ENCODE peak calls at places on chromosomes 4 and X, in seven cellular contexts. One of them, this sample, is unnamed. For H3K79me2, the result is how much of the 10 kb centered on the place peaks cover.

GRCh38 chr4:61004651-61005170 is 195.4 kb upstream of the ADGRL3 start:
- DNase-seq in GM12878: no peak
- DNase-seq in K562: no peak
- DNase-seq in PC-3: no peak
- DNase-seq in HepG2: no peak
- DNase-seq in neural progenitor cell: no peak
- DNase-seq in mammary epithelial cell: peak
- DNase-seq in this sample: no peak

GRCh38 chr4:88705805-88706518 is 8.3 kb upstream of the NAP1L5 start:
- DNase-seq in GM12878: no peak
- DNase-seq in K562: no peak
- DNase-seq in PC-3: peak
- DNase-seq in HepG2: no peak
- DNase-seq in neural progenitor cell: no peak
- DNase-seq in mammary epithelial cell: peak
- DNase-seq in this sample: no peak

GRCh38 chr4:25915359-25915716 is 1.3 kb downstream of the SMIM20 start:
- DNase-seq in GM12878: no peak
- DNase-seq in K562: peak
- DNase-seq in PC-3: no peak
- DNase-seq in HepG2: no peak
- DNase-seq in neural progenitor cell: no peak
- DNase-seq in mammary epithelial cell: no peak
- DNase-seq in this sample: no peak

GRCh38 chr4:25814323-25814722 is 48.5 kb downstream of the SEL1L3 start:
- DNase-seq in GM12878: no peak
- DNase-seq in K562: no peak
- DNase-seq in PC-3: peak
- DNase-seq in HepG2: no peak
- DNase-seq in neural progenitor cell: no peak
- DNase-seq in mammary epithelial cell: peak
- DNase-seq in this sample: no peak

GRCh38 chrX:108186811-108187210 is 95.2 kb downstream of the ATG4A start:
- DNase-seq in GM12878: no peak
- DNase-seq in K562: no peak
- DNase-seq in PC-3: peak
- DNase-seq in HepG2: peak
- DNase-seq in neural progenitor cell: no peak
- DNase-seq in mammary epithelial cell: peak
- DNase-seq in this sample: no peak

GRCh38 chrX:129433945-129434344 is 89.3 kb downstream of the SMARCA1 start:
- DNase-seq in GM12878: no peak
- DNase-seq in K562: no peak
- DNase-seq in PC-3: no peak
- DNase-seq in HepG2: no peak
- DNase-seq in neural progenitor cell: no peak
- DNase-seq in mammary epithelial cell: no peak
- DNase-seq in this sample: no peak

GRCh38 chrX:11944486-11944885 is 186.4 kb downstream of the MSL3 start:
- DNase-seq in GM12878: no peak
- DNase-seq in K562: peak
- DNase-seq in PC-3: peak
- DNase-seq in HepG2: no peak
- DNase-seq in neural progenitor cell: peak
- DNase-seq in mammary epithelial cell: peak
- DNase-seq in this sample: peak

GRCh38 chr4:150068300-150068699 is 9.9 kb upstream of the DCLK2 start:
- DNase-seq in GM12878: no peak
- DNase-seq in K562: no peak
- DNase-seq in PC-3: no peak
- DNase-seq in HepG2: no peak
- DNase-seq in neural progenitor cell: no peak
- DNase-seq in mammary epithelial cell: no peak
- DNase-seq in this sample: no peak

GRCh38 chr4:183659029-183659870 is at the start of the genes RWDD4 and TRAPPC11:
- DNase-seq in GM12878: peak
- DNase-seq in K562: peak
- DNase-seq in PC-3: peak
- DNase-seq in HepG2: peak
- DNase-seq in neural progenitor cell: peak
- DNase-seq in mammary epithelial cell: peak
- DNase-seq in this sample: peak

GRCh38 chrX:56564921-56565861 is 1.8 kb downstream of the UBQLN2 start:
- DNase-seq in GM12878: no peak
- DNase-seq in K562: no peak
- DNase-seq in PC-3: no peak
- DNase-seq in HepG2: peak
- DNase-seq in neural progenitor cell: peak
- DNase-seq in mammary epithelial cell: peak
- DNase-seq in this sample: peak
- H3K79me2 ChIP-seq in GM12878: half or more
- H3K79me2 ChIP-seq in K562: half or more
- H3K79me2 ChIP-seq in PC-3: half or more
- H3K79me2 ChIP-seq in HepG2: under half
- H3K79me2 ChIP-seq in neural progenitor cell: half or more
- H3K79me2 ChIP-seq in mammary epithelial cell: half or more
- H3K79me2 ChIP-seq in this sample: half or more

GRCh38 chr4:68163754-68164153 is 34.1 kb upstream of the TMPRSS11F start:
- DNase-seq in GM12878: no peak
- DNase-seq in K562: no peak
- DNase-seq in PC-3: no peak
- DNase-seq in HepG2: no peak
- DNase-seq in neural progenitor cell: no peak
- DNase-seq in mammary epithelial cell: no peak
- DNase-seq in this sample: no peak
- TF ChIP-seq EZH2 in GM12878: no peak
- TF ChIP-seq EZH2 in K562: no peak
- TF ChIP-seq EZH2 in PC-3: no peak
- TF ChIP-seq EZH2 in HepG2: no peak
- TF ChIP-seq EZH2 in neural progenitor cell: no peak
- TF ChIP-seq EZH2 in mammary epithelial cell: no peak
- TF ChIP-seq EZH2 in this sample: no peak

GRCh38 chr4:138935-139334 is 14.6 kb downstream of the ZNF718 start:
- DNase-seq in GM12878: no peak
- DNase-seq in K562: no peak
- DNase-seq in PC-3: no peak
- DNase-seq in HepG2: no peak
- DNase-seq in neural progenitor cell: no peak
- DNase-seq in mammary epithelial cell: no peak
- DNase-seq in this sample: no peak

GRCh38 chr4:139691-140090 is 15.4 kb downstream of the ZNF718 start:
- DNase-seq in GM12878: no peak
- DNase-seq in K562: no peak
- DNase-seq in PC-3: no peak
- DNase-seq in HepG2: no peak
- DNase-seq in neural progenitor cell: no peak
- DNase-seq in mammary epithelial cell: no peak
- DNase-seq in this sample: peak
- H3K79me2 ChIP-seq in GM12878: under half
- H3K79me2 ChIP-seq in K562: under half
- H3K79me2 ChIP-seq in PC-3: under half
- H3K79me2 ChIP-seq in HepG2: under half
- H3K79me2 ChIP-seq in neural progenitor cell: half or more
- H3K79me2 ChIP-seq in mammary epithelial cell: half or more
- H3K79me2 ChIP-seq in this sample: half or more

GRCh38 chrX:69505772-69506616 is 1.9 kb downstream of the NALF2 start:
- DNase-seq in GM12878: no peak
- DNase-seq in K562: no peak
- DNase-seq in PC-3: no peak
- DNase-seq in HepG2: no peak
- DNase-seq in neural progenitor cell: peak
- DNase-seq in mammary epithelial cell: no peak
- DNase-seq in this sample: peak
- TF ChIP-seq EZH2 in GM12878: no peak
- TF ChIP-seq EZH2 in K562: no peak
- TF ChIP-seq EZH2 in PC-3: no peak
- TF ChIP-seq EZH2 in HepG2: no peak
- TF ChIP-seq EZH2 in neural progenitor cell: peak
- TF ChIP-seq EZH2 in mammary epithelial cell: peak
- TF ChIP-seq EZH2 in this sample: no peak

GRCh38 chr4:177323416-177323815 is 13.7 kb downstream of the NEIL3 start:
- DNase-seq in GM12878: no peak
- DNase-seq in K562: no peak
- DNase-seq in PC-3: no peak
- DNase-seq in HepG2: no peak
- DNase-seq in neural progenitor cell: no peak
- DNase-seq in mammary epithelial cell: no peak
- DNase-seq in this sample: no peak

GRCh38 chr4:177322156-177322685 is 12.5 kb downstream of the NEIL3 start:
- DNase-seq in GM12878: no peak
- DNase-seq in K562: no peak
- DNase-seq in PC-3: no peak
- DNase-seq in HepG2: no peak
- DNase-seq in neural progenitor cell: no peak
- DNase-seq in mammary epithelial cell: no peak
- DNase-seq in this sample: no peak

GRCh38 chr4:177320721-177321120 is 11.0 kb downstream of the NEIL3 start:
- DNase-seq in GM12878: no peak
- DNase-seq in K562: no peak
- DNase-seq in PC-3: no peak
- DNase-seq in HepG2: no peak
- DNase-seq in neural progenitor cell: no peak
- DNase-seq in mammary epithelial cell: no peak
- DNase-seq in this sample: no peak

GRCh38 chr4:177322881-177323280 is 13.2 kb downstream of the NEIL3 start:
- DNase-seq in GM12878: no peak
- DNase-seq in K562: no peak
- DNase-seq in PC-3: no peak
- DNase-seq in HepG2: no peak
- DNase-seq in neural progenitor cell: no peak
- DNase-seq in mammary epithelial cell: no peak
- DNase-seq in this sample: no peak

DNA sequence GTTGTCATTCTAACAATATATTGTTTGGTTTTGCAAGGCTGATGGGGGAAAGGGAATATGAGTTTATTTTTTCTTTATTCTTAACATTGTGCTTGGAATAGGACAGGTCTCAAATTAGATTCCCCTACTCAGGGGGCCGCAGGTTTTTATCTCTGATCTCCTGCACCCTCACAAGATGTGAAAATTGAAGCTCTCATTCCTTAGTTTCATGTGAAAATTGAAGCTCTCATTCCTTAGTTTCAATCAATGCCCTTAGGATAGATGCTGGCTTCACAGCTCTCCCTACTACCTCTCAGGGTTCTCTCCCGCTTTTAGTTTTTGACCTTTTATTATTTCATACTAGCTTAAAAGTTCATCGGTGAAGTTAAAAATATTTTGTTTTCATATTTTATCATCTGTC is 12.0 kb downstream of the NEIL3 start:
- DNase-seq in GM12878: no peak
- DNase-seq in K562: no peak
- DNase-seq in PC-3: no peak
- DNase-seq in HepG2: no peak
- DNase-seq in neural progenitor cell: no peak
- DNase-seq in mammary epithelial cell: no peak
- DNase-seq in this sample: no peak
- H3K79me2 ChIP-seq in GM12878: under half
- H3K79me2 ChIP-seq in K562: half or more
- H3K79me2 ChIP-seq in PC-3: half or more
- H3K79me2 ChIP-seq in HepG2: under half
- H3K79me2 ChIP-seq in neural progenitor cell: under half
- H3K79me2 ChIP-seq in mammary epithelial cell: half or more
- H3K79me2 ChIP-seq in this sample: under half

GRCh38 chr4:87066403-87067119 is 131.8 kb downstream of the AFF1 start:
- DNase-seq in GM12878: no peak
- DNase-seq in K562: no peak
- DNase-seq in PC-3: no peak
- DNase-seq in HepG2: no peak
- DNase-seq in neural progenitor cell: peak
- DNase-seq in mammary epithelial cell: no peak
- DNase-seq in this sample: no peak
- TF ChIP-seq EZH2 in GM12878: no peak
- TF ChIP-seq EZH2 in K562: no peak
- TF ChIP-seq EZH2 in PC-3: no peak
- TF ChIP-seq EZH2 in HepG2: no peak
- TF ChIP-seq EZH2 in neural progenitor cell: no peak
- TF ChIP-seq EZH2 in mammary epithelial cell: no peak
- TF ChIP-seq EZH2 in this sample: no peak

GRCh38 chr4:40367451-40367850 is 32.3 kb downstream of the CHRNA9 start:
- DNase-seq in GM12878: no peak
- DNase-seq in K562: no peak
- DNase-seq in PC-3: no peak
- DNase-seq in HepG2: peak
- DNase-seq in neural progenitor cell: no peak
- DNase-seq in mammary epithelial cell: no peak
- DNase-seq in this sample: no peak
- H3K79me2 ChIP-seq in GM12878: under half
- H3K79me2 ChIP-seq in K562: under half
- H3K79me2 ChIP-seq in PC-3: under half
- H3K79me2 ChIP-seq in HepG2: under half
- H3K79me2 ChIP-seq in neural progenitor cell: under half
- H3K79me2 ChIP-seq in mammary epithelial cell: under half
- H3K79me2 ChIP-seq in this sample: under half

GRCh38 chrX:70445197-70445656 is 592 bp downstream of the DLG3 start:
- DNase-seq in GM12878: no peak
- DNase-seq in K562: no peak
- DNase-seq in PC-3: no peak
- DNase-seq in HepG2: no peak
- DNase-seq in neural progenitor cell: no peak
- DNase-seq in mammary epithelial cell: no peak
- DNase-seq in this sample: peak
- TF ChIP-seq EZH2 in GM12878: no peak
- TF ChIP-seq EZH2 in K562: no peak
- TF ChIP-seq EZH2 in PC-3: no peak
- TF ChIP-seq EZH2 in HepG2: no peak
- TF ChIP-seq EZH2 in neural progenitor cell: no peak
- TF ChIP-seq EZH2 in mammary epithelial cell: peak
- TF ChIP-seq EZH2 in this sample: no peak

This sample was measured in GM23338.